ENCODE peak calls at places on chromosomes 3 and 15, in ten cellular contexts. K is stimulated activated naive B cell treated with anti-CD40 and anti-IgM and Interleukin-4, amounts not matched to agents 10 μg/mL and 1 μg/mL and 100 μg/mL, for 72 hours; N is stimulated activated effector memory CD8-positive, alpha-beta T cell treated with anti-CD3 and anti-CD28 coated beads, Interleukin-12 subunit alpha, Interleukin-12 subunit beta, amount 100 ng/mL, for 72 hours; B is C1 segment of cervical spinal cord; Q is HuH-7; Y is GM10248; L is tibial artery; U is fibroblast of mammary gland; T is CD8-positive, alpha-beta memory T cell; R is GM20000. W is an unnamed sample.
A peak's percentile ranks its signal among the peaks of the same experiment; 100 is the strongest.

GRCh38 chr15:70318996-70319465 is 221.3 kb upstream of the TLE3 start:
- DNase-seq in R (no peak), L (peak; percentile 66), Y (no peak), N (no peak), U (peak; percentile 98), K (no peak), Q (no peak), B (no peak), T (no peak), W (no peak)

GRCh38 chr15:79593119-79593869 is 161.2 kb downstream of the MINAR1 start:
- DNase-seq in U (peak; percentile 24), Q (peak; percentile 51), B (no peak), Y (no peak), L (no peak), T (no peak), N (no peak), K (no peak), R (no peak), W (no peak)

GRCh38 chr3:183161552-183162345 is 785 bp downstream of the LAMP3 start:
- DNase-seq in Y (peak; percentile 79), T (peak; percentile 53), B (no peak), Q (peak; percentile 41), N (no peak), L (no peak), K (peak; percentile 77), R (peak; percentile 83), U (no peak), W (peak; percentile 84)

GRCh38 chr3:151327571-151328198 is 1.7 kb downstream of the P2RY13 start:
- DNase-seq in B (no peak), Y (peak; percentile 16), U (peak; percentile 48), Q (no peak), T (no peak), K (no peak), N (no peak), R (peak; percentile 16), L (no peak), W (peak; percentile 24)

GRCh38 chr3:12816521-12817340 is 20.3 kb downstream of the CAND2 start:
- DNase-seq in Q (no peak), Y (no peak), U (no peak), T (no peak), K (no peak), L (no peak), N (no peak), B (no peak), R (no peak), W (no peak)

GRCh38 chr3:86934851-86935250 is 56.1 kb downstream of the VGLL3 start:
- DNase-seq in N (no peak), Q (no peak), L (no peak), U (no peak), R (no peak), T (no peak), Y (no peak), B (no peak), K (no peak), W (no peak)

GRCh38 chr3:11563159-11563558 is 80.6 kb downstream of the VGLL4 start:
- DNase-seq in B (no peak), N (no peak), R (peak; percentile 36), T (no peak), L (no peak), Y (no peak), K (no peak), U (no peak), Q (no peak), W (no peak)

GRCh38 chr3:14540209-14540575 is at the start of gene GRIP2:
- DNase-seq in T (peak; percentile 21), N (no peak), Q (no peak), L (no peak), B (no peak), U (no peak), R (no peak), Y (no peak), K (no peak), W (no peak)

GRCh38 chr3:134600685-134601502 is 49.9 kb downstream of the KY start:
- DNase-seq in Q (peak; percentile 72), L (peak; percentile 43), N (peak; percentile 77), B (peak; percentile 65), R (peak; percentile 75), U (peak; percentile 49), T (peak; percentile 58), Y (peak; percentile 83), K (peak; percentile 34), W (peak; percentile 74)

GRCh38 chr3:167102071-167102470 is 278.0 kb downstream of the ZBBX start:
- DNase-seq in U (peak; percentile 5), Y (no peak), K (no peak), Q (no peak), L (no peak), R (no peak), N (no peak), B (no peak), T (no peak), W (no peak)

GRCh38 chr3:107496855-107497254 is 25.9 kb upstream of the BBX start:
- DNase-seq in U (no peak), Y (no peak), K (no peak), T (no peak), N (no peak), B (no peak), Q (no peak), R (no peak), L (no peak), W (no peak)

GRCh38 chr3:149473314-149473990 is 1.0 kb upstream of the TM4SF4 start:
- DNase-seq in Y (no peak), R (no peak), L (peak; percentile 71), K (no peak), N (no peak), T (no peak), U (peak; percentile 71), B (no peak), Q (no peak), W (no peak)

GRCh38 chr3:48069339-48069738 is 53.1 kb upstream of the MAP4 start:
- DNase-seq in U (no peak), T (no peak), Y (no peak), R (no peak), K (no peak), B (no peak), L (no peak), N (no peak), Q (no peak), W (no peak)

GRCh38 chr15:39556461-39556860 is 24.4 kb upstream of the THBS1 start:
- DNase-seq in U (no peak), Y (no peak), K (no peak), B (no peak), R (no peak), T (no peak), L (no peak), Q (no peak), N (no peak), W (no peak)

GRCh38 chr3:46649436-46649835 is 37.1 kb downstream of the FAM240A start:
- DNase-seq in Y (no peak), K (no peak), Q (no peak), U (peak; percentile 22), L (no peak), B (no peak), N (no peak), T (no peak), R (no peak), W (no peak)

GRCh38 chr3:16599694-16600093 is 5.5 kb downstream of the DAZL start:
- DNase-seq in K (no peak), Q (no peak), Y (no peak), N (no peak), L (no peak), T (no peak), U (no peak), B (no peak), R (no peak), W (no peak)

GRCh38 chr3:126245811-126246727 is 65.7 kb upstream of the ALDH1L1 start:
- DNase-seq in Q (peak; percentile 72), B (peak; percentile 50), R (no peak), U (peak; percentile 68), L (peak; percentile 74), N (no peak), Y (peak; percentile 25), K (no peak), T (no peak), W (peak; percentile 25)

GRCh38 chr3:151230644-151231043 is 27.6 kb upstream of the GPR171 start:
- DNase-seq in Y (peak; percentile 51), Q (no peak), L (no peak), N (no peak), B (no peak), K (no peak), T (no peak), U (no peak), R (peak; percentile 39), W (peak; percentile 52)

GRCh38 chr3:100760377-100760776 is 51.1 kb downstream of the TFG start:
- DNase-seq in K (no peak), T (no peak), Y (no peak), R (no peak), L (no peak), Q (no peak), U (no peak), B (no peak), N (no peak), W (no peak)

GRCh38 chr3:35965908-35966307 is 326.6 kb downstream of the ARPP21 start:
- DNase-seq in B (no peak), Y (no peak), N (no peak), K (no peak), R (peak; percentile 5), U (peak; percentile 55), T (no peak), Q (peak; percentile 6), L (no peak), W (no peak)

GRCh38 chr3:143078883-143079282 is 40.7 kb upstream of the CHST2 start:
- DNase-seq in Y (no peak), T (no peak), Q (no peak), R (no peak), N (no peak), K (no peak), U (peak; percentile 77), L (no peak), B (no peak), W (no peak)

GRCh38 chr15:100972975-100973350 is 53.8 kb downstream of the LRRK1 start:
- DNase-seq in R (no peak), K (no peak), T (no peak), N (no peak), B (no peak), Y (no peak), U (no peak), L (no peak), Q (no peak), W (no peak)

GRCh38 chr3:169308654-169309325 is 354.7 kb downstream of the MECOM start:
- DNase-seq in B (no peak), Q (no peak), K (no peak), T (no peak), U (no peak), L (no peak), Y (no peak), N (no peak), R (no peak), W (no peak)

GRCh38 chr3:184688872-184689271 is 23.0 kb downstream of the MAGEF1 start:
- DNase-seq in Y (no peak), U (no peak), R (no peak), Q (no peak), B (no peak), L (no peak), K (no peak), T (no peak), N (no peak), W (no peak)

GRCh38 chr15:64845183-64845611 is 3.5 kb downstream of the PLEKHO2 start:
- DNase-seq in K (no peak), Y (no peak), T (no peak), Q (no peak), U (no peak), R (no peak), L (peak; percentile 67), N (no peak), B (peak; percentile 66), W (peak; percentile 30)

GRCh38 chr15:79950247-79950646 is 20.7 kb downstream of the BCL2A1 start:
- DNase-seq in U (no peak), Q (no peak), N (no peak), B (no peak), Y (no peak), T (no peak), K (no peak), R (no peak), L (no peak), W (no peak)